ENCODE peak calls at places on chromosome 10, in five cellular contexts. C is kidney; R is GM23248; O is trophoblast cell; U is effector memory CD4-positive, alpha-beta T cell. J is an unnamed sample. For H3K9me3, the result is how much of the 10 kb centered on the place peaks cover.

GRCh38 chr10:80535671-80536360 is 1.9 kb upstream of the SH2D4B start:
- DNase-seq in C (peak), O (peak), R (peak), U (peak), J (no peak)

GRCh38 chr10:66627156-66627555 is 298.7 kb upstream of the LRRTM3 start:
- DNase-seq in U (no peak), R (no peak), O (no peak), C (no peak), J (no peak)

GRCh38 chr10:113029055-113029440 is 79.0 kb downstream of the TCF7L2 start:
- DNase-seq in O (no peak), C (no peak), R (peak), U (no peak), J (no peak)

GRCh38 chr10:26556756-26557640 is 118.9 kb downstream of the APBB1IP start:
- DNase-seq in U (peak), R (peak), C (no peak), O (peak), J (peak)

GRCh38 chr10:34470307-34470706 is 344.8 kb downstream of the PARD3 start:
- DNase-seq in R (no peak), U (no peak), O (no peak), C (no peak), J (no peak)

GRCh38 chr10:93576888-93577287 is 10.4 kb downstream of the FFAR4 start:
- DNase-seq in R (no peak), U (no peak), C (no peak), O (no peak), J (no peak)

GRCh38 chr10:73039635-73040034 is 57.0 kb downstream of the P4HA1 start:
- DNase-seq in O (peak), R (peak), U (no peak), C (no peak), J (no peak)

GRCh38 chr10:3584926-3585784 is 199.9 kb downstream of the KLF6 start:
- DNase-seq in C (peak), R (no peak), U (no peak), O (peak), J (no peak)

GRCh38 chr10:90652519-90652918 is 205.3 kb downstream of the HTR7 start:
- DNase-seq in O (peak), R (peak), U (no peak), C (no peak), J (no peak)

GRCh38 chr10:115624448-115624847 is 531.3 kb downstream of the ATRNL1 start:
- DNase-seq in U (no peak), R (no peak), C (no peak), O (no peak), J (no peak)

GRCh38 chr10:97081621-97082235 is 104.0 kb downstream of the SLIT1 start:
- DNase-seq in C (no peak), U (peak), O (peak), R (peak), J (peak)

GRCh38 chr10:29610876-29611647 is 23.7 kb downstream of the SVIL start:
- DNase-seq in R (no peak), C (no peak), O (peak), U (no peak), J (no peak)
- H3K9me3 ChIP-seq in R (under half), C (under half), O (under half), U (under half), J (under half)

GRCh38 chr10:37813763-37814162 is 43.6 kb downstream of the ZNF248 start:
- DNase-seq in O (no peak), U (no peak), R (no peak), C (no peak), J (no peak)

GRCh38 chr10:37816290-37816689 is 41.1 kb downstream of the ZNF248 start:
- DNase-seq in O (no peak), U (no peak), C (no peak), R (no peak), J (no peak)

GRCh38 chr10:37812290-37812689 is 45.1 kb downstream of the ZNF248 start:
- DNase-seq in O (no peak), U (no peak), C (no peak), R (no peak), J (no peak)
- H3K9me3 ChIP-seq in O (under half), U (under half), C (under half), R (under half), J (under half)

GRCh38 chr10:42932735-42933453 is 144.0 kb upstream of the RET start:
- DNase-seq in R (no peak), U (no peak), C (no peak), O (no peak), J (no peak)
- H3K9me3 ChIP-seq in R (under half), U (under half), C (under half), O (under half), J (under half)

DNA sequence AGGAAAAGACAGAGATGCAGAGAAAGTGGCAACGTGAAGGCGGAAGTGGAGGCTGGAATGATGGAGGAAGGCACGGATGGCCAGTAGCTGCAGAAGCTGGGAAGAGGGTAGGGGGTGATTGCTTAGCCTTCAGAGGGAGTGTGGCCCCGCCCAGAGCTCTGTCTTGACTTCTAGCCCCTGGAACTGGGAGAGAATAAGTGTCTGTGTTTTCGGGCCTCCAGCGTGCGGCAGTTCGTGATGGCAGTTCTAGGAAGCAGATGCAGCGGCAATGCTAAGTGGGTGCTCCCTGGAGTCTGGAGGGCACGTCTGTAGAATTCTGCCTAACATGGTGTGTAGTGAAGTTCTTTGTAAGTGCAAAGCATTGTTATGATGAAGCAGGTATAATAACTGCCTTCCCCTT is 228.4 kb downstream of the GLRX3 start:
- DNase-seq in O (no peak), U (no peak), R (no peak), C (no peak), J (no peak)
- H3K9me3 ChIP-seq in O (under half), U (under half), R (under half), C (under half), J (under half)

DNA sequence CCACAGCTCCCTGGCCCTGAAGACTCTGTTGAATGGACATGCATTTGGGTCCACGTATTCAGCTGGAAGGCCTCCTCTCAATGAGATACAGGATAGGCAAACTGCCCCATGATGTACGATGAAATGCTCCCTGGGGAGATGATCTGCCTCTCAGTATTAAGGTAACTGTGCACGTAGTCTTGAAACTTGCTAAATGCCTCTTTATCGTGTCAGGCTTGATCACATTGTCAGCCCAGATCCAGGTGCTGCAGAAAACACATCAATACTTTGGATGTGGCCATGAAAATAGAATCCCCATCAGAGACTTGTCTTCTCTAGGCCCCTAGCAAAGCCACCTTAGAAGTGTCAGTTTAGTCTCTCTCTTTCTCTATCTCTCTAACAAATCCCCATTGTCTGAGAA is 383.9 kb downstream of the KCNMA1 start:
- DNase-seq in R (no peak), U (no peak), O (no peak), C (no peak), J (no peak)
- H3K9me3 ChIP-seq in R (under half), U (under half), O (under half), C (under half), J (under half)

GRCh38 chr10:133458710-133459453 is 5.1 kb downstream of the SCART1 start:
- DNase-seq in U (no peak), C (peak), R (peak), O (no peak), J (no peak)
- H3K9me3 ChIP-seq in U (under half), C (under half), R (under half), O (half or more), J (under half)

GRCh38 chr10:71941318-71941717 is 22.9 kb upstream of the CHST3 start:
- DNase-seq in R (no peak), U (no peak), O (no peak), C (no peak), J (no peak)

GRCh38 chr10:71948496-71949067 is 15.6 kb upstream of the CHST3 start:
- DNase-seq in O (peak), R (no peak), C (no peak), U (no peak), J (no peak)

GRCh38 chr10:71950683-71951082 is 13.5 kb upstream of the CHST3 start:
- DNase-seq in C (no peak), U (no peak), O (no peak), R (no peak), J (no peak)

GRCh38 chr10:71946700-71947099 is 17.5 kb upstream of the CHST3 start:
- DNase-seq in O (no peak), C (no peak), R (no peak), U (no peak), J (no peak)

DNA sequence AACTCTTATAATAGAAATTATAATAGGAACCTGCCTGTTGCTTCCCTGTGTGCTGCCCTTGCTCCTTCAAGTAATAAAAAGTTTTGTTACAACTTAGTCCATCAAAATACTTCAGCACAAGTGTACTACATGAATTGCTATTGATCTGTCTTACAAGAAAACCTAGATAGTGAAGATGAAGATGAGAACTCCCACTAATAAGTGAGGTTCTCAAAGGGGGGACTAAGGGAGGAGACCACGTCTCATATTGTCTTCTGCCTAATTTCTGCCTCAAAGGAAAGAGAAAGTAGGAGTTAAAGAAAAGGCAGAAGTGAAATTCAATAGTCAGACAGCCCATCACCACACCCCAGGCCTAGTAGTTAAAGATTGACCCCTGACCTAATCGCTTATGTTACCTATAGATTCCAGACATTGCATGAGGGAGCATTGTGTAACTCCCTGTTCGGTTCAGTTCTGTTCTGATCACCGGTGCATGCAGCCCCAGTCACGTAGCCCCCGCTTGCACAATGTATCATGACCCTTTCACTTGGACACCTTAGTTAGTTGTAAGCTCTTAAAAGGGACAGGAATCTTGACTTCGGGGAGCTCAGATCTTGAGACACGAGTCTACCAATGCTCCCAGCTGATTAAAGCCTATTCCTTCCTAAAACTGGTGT is 18.2 kb upstream of the CHST3 start:
- DNase-seq in C (no peak), O (no peak), R (no peak), U (no peak), J (no peak)
- H3K9me3 ChIP-seq in C (under half), O (under half), R (under half), U (under half), J (under half)

GRCh38 chr10:123550680-123551096 is 115.5 kb upstream of the GPR26 start:
- DNase-seq in O (no peak), R (no peak), C (no peak), U (no peak), J (no peak)
- H3K9me3 ChIP-seq in O (under half), R (under half), C (under half), U (under half), J (under half)

GRCh38 chr10:38741226-38741625 is 647.1 kb downstream of the ZNF37A start:
- DNase-seq in R (no peak), C (no peak), O (no peak), U (no peak), J (no peak)
- H3K9me3 ChIP-seq in R (under half), C (under half), O (half or more), U (under half), J (under half)

J was measured in DND-41.